ENCODE peak calls at places on chromosomes 3 and 15, in five cellular contexts. G is testis, E is fibroblast of lung, A is OCI-LY7, Z is Peyer's patch. Q is an unnamed sample.

GRCh38 chr15:52856286-52856685 is 66.2 kb upstream of the ONECUT1 start:
- DNase-seq in G (no peak), E (no peak), A (no peak), Z (no peak), Q (no peak)

GRCh38 chr3:182485306-182485705 is 308.0 kb upstream of the ATP11B start:
- DNase-seq in G (no peak), E (no peak), A (no peak), Z (no peak), Q (no peak)

GRCh38 chr3:42220436-42220835 is 45.5 kb downstream of the CCK start:
- DNase-seq in G (no peak), E (no peak), A (no peak), Z (no peak), Q (no peak)

GRCh38 chr15:25287823-25288222 is 151.0 kb downstream of the UBE3A start:
- DNase-seq in G (no peak), E (no peak), A (no peak), Z (no peak), Q (no peak)

GRCh38 chr15:80031841-80032240 is 27.6 kb upstream of the ZFAND6 start:
- DNase-seq in G (no peak), E (no peak), A (no peak), Z (no peak), Q (no peak)

GRCh38 chr3:111715911-111716523 is 120.9 kb upstream of the ZBED2 start:
- DNase-seq in G (peak), E (peak), A (peak), Z (no peak), Q (peak)

GRCh38 chr3:43286886-43287301 is 554 bp downstream of the SNRK start:
- DNase-seq in G (no peak), E (peak), A (no peak), Z (peak), Q (no peak)

GRCh38 chr15:92506506-92506905 is 112.8 kb downstream of the ST8SIA2 start:
- DNase-seq in G (no peak), E (no peak), A (no peak), Z (no peak), Q (no peak)

GRCh38 chr3:123188058-123188457 is 13.7 kb upstream of the SEC22A start:
- DNase-seq in G (no peak), E (no peak), A (no peak), Z (no peak), Q (no peak)

GRCh38 chr15:70605606-70606410 is 157.6 kb downstream of the UACA start:
- DNase-seq in G (peak), E (peak), A (no peak), Z (no peak), Q (peak)

GRCh38 chr3:127482216-127483004 is 108.1 kb downstream of the TPRA1 start:
- DNase-seq in G (peak), E (peak), A (no peak), Z (no peak), Q (no peak)

GRCh38 chr3:171772427-171773056 is 37.7 kb downstream of the PLD1 start:
- DNase-seq in G (peak), E (peak), A (peak), Z (no peak), Q (peak)

GRCh38 chr15:67193223-67194009 is 61.0 kb downstream of the AAGAB start:
- DNase-seq in G (no peak), E (no peak), A (no peak), Z (no peak), Q (no peak)

GRCh38 chr3:33956211-33956610 is 157.8 kb downstream of the PDCD6IP start:
- DNase-seq in G (no peak), E (no peak), A (no peak), Z (no peak), Q (no peak)

GRCh38 chr3:132399054-132399929 is 18.0 kb upstream of the DNAJC13 start:
- DNase-seq in G (peak), E (peak), A (peak), Z (no peak), Q (peak)

GRCh38 chr3:14508966-14509795 is 31.0 kb downstream of the GRIP2 start:
- DNase-seq in G (peak), E (peak), A (peak), Z (peak), Q (peak)

GRCh38 chr3:103218146-103218545 is 783.3 kb downstream of the ZPLD1 start:
- DNase-seq in G (no peak), E (peak), A (no peak), Z (no peak), Q (no peak)

GRCh38 chr3:184040010-184040409 is 8.5 kb downstream of the HTR3D start:
- DNase-seq in G (peak), E (no peak), A (no peak), Z (no peak), Q (no peak)

GRCh38 chr3:76083992-76084391 is 298.6 kb upstream of the ZNF717 start:
- DNase-seq in G (no peak), E (peak), A (no peak), Z (no peak), Q (no peak)

GRCh38 chr15:72354496-72354895 is 21.3 kb downstream of the HEXA start:
- DNase-seq in G (no peak), E (no peak), A (no peak), Z (no peak), Q (no peak)

GRCh38 chr3:65741540-65741939 is 297.2 kb downstream of the MAGI1 start:
- DNase-seq in G (no peak), E (no peak), A (no peak), Z (no peak), Q (no peak)

GRCh38 chr3:141426404-141427034 is 58.2 kb downstream of the ZBTB38 start:
- DNase-seq in G (peak), E (peak), A (no peak), Z (peak), Q (peak)

GRCh38 chr3:195124378-195124985 is 146.5 kb downstream of the XXYLT1 start:
- DNase-seq in G (no peak), E (no peak), A (no peak), Z (no peak), Q (no peak)

GRCh38 chr3:44072601-44073540 is 168.8 kb upstream of the TOPAZ1 start:
- DNase-seq in G (no peak), E (no peak), A (no peak), Z (no peak), Q (no peak)

GRCh38 chr15:55362641-55363040 is 43.6 kb downstream of the PIGB start:
- DNase-seq in G (no peak), E (no peak), A (no peak), Z (no peak), Q (no peak)

GRCh38 chr3:85589145-85589544 is 630.4 kb downstream of the CADM2 start:
- DNase-seq in G (no peak), E (peak), A (no peak), Z (no peak), Q (no peak)

GRCh38 chr3:195811756-195812155 is at the start of gene MUC4:
- DNase-seq in G (no peak), E (no peak), A (no peak), Z (peak), Q (no peak)

DNA sequence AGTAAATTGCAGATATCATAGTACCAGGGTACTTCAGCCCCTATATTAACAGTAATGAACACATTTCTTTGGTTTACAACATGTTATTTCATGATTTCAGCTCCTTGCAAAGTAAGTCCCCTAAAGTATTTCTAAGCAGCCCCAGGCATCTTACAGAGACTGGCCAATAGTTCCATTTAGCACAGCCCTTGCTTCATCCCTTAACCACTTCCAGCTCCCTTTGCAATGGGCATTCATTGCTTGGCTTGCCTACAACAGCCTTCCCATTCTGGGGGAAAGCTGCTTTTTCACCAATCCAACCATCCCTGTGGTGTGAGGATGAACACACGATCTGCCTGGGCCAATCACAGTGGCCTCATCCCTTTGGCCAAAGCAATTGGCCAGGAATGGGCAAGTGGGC is 67.2 kb upstream of the XCR1 start:
- DNase-seq in G (no peak), E (no peak), A (no peak), Z (no peak), Q (no peak)
- TF ChIP-seq CTCF in G (no peak), E (no peak), A (no peak), Z (no peak), Q (no peak)

GRCh38 chr3:73625124-73625665 is 454 bp upstream of the PDZRN3 start:
- DNase-seq in G (peak), E (peak), A (no peak), Z (no peak), Q (no peak)

GRCh38 chr3:73622135-73622534 is 2.6 kb downstream of the PDZRN3 start:
- DNase-seq in G (no peak), E (no peak), A (no peak), Z (peak), Q (no peak)

GRCh38 chr3:73623316-73623715 is 1.4 kb downstream of the PDZRN3 start:
- DNase-seq in G (peak), E (no peak), A (no peak), Z (no peak), Q (no peak)

GRCh38 chr3:73624363-73625123 is at the start of gene PDZRN3:
- DNase-seq in G (peak), E (peak), A (no peak), Z (peak), Q (peak)

DNA sequence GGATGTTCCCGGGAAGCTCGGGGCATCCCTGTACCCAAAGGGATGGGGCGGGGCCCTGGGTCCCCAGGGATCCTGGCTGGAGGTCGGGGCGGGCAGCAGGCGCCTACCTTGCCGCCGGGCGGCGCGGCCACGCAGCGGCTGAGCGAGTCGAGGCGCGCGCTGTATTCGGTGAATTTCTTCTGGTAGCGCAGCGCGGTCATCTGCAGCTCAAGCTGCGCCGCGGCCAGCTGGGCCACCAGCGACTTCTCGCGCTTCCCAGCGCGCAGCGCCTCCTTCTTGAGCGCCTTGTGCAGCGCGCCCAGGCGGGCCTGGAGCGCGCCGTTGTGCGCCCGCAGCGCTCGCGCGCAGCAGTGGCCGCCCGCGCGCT is 762 bp downstream of the PDZRN3 start:
- DNase-seq in G (peak), E (peak), A (no peak), Z (peak), Q (no peak)
- TF ChIP-seq CTCF in G (no peak), E (peak), A (no peak), Z (peak), Q (no peak)

DNA sequence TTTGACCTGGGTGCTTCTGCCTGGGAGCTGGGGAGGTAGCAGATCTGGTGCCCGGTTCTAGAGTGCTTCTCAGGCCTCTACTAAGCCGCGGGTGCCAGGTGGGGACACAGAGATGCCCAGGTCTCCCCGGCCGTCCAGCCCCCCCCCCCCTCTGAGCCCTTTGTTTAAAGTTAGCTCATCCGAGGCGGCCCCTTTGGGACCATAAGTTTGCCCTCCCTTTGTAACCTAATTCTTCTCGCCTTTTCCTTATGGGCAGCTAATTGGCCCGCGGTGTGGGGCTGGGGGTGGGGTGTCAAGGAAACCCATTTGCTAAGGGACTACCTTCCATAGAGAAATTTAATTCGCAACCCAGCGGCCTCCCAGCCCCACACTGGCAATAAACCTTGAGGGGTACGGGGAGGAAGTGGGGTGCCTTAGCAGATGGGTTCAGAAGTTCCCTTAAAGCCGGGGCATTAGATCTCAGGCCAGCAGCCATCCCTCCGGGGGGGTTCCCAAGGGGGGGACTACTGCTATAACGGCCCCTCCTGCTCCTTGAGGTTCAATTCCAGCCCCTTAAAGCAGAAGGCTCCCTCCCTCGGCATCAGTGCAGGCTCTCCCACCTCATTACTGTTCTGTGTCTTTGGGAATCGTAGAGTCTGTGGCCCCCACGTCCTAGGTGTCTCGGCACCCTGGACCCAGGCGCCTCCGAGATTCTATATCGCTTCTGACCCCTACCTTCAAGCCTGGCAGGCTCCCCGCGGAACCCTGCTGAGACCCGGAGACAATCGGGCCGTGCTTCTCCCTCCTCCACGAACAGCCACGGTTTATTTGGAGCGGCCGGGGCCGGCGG is 1.7 kb downstream of the GATA2 start:
- DNase-seq in G (no peak), E (peak), A (no peak), Z (peak), Q (no peak)
- TF ChIP-seq CTCF in G (no peak), E (no peak), A (no peak), Z (no peak), Q (no peak)

GRCh38 chr3:167872941-167873340 is 137.4 kb downstream of the SERPINI1 start:
- DNase-seq in G (no peak), E (no peak), A (peak), Z (no peak), Q (no peak)
- TF ChIP-seq CTCF in G (no peak), E (peak), A (peak), Z (no peak), Q (no peak)

DNA sequence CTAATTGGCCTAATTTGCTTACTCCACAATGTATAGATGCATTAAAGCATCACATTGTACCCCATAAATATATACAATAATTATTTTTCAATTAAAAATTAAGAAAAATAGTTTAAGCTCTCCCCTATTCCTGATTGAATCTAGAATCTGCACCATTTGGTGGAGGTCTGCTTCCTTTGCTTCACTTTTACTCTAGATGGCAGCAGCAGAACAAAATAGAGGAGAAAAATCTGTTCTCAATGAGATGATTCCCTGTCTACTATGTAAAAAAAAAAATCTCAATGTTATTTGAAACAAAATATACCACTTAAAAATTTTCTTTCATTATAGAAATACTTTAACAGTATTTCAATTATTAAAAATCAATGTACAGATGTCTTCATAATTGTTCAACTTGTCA is 109.6 kb upstream of the FXR1 start:
- DNase-seq in G (no peak), E (peak), A (peak), Z (no peak), Q (no peak)
- TF ChIP-seq CTCF in G (no peak), E (peak), A (peak), Z (peak), Q (no peak)

GRCh38 chr15:74257623-74258022 is 21.5 kb downstream of the CCDC33 start:
- DNase-seq in G (no peak), E (no peak), A (no peak), Z (no peak), Q (no peak)
- TF ChIP-seq CTCF in G (no peak), E (no peak), A (no peak), Z (no peak), Q (no peak)

DNA sequence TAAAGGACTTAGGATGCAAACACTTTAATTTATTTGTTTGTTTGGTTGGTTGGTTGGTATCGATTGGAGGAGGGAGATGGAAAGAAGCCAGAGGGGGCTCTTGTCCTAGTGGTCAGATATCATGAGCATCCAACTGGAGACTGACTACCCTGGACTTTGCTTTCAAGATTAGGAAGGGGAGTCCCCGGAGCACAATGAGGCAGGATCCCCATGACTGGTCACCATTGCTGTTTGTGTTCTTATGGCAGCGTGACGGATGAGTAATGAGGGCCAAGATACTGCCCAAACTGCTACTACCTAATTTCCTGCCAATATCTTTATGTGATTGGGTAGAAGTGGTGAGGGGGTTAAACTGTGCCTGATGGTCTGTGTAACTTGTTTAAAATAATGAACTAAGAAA is 354.6 kb upstream of the ROPN1 start:
- DNase-seq in G (no peak), E (no peak), A (no peak), Z (no peak), Q (no peak)
- TF ChIP-seq CTCF in G (no peak), E (no peak), A (no peak), Z (no peak), Q (no peak)

GRCh38 chr15:48084759-48085420 is 35.9 kb upstream of the SLC24A5 start:
- DNase-seq in G (peak), E (peak), A (peak), Z (no peak), Q (peak)
- TF ChIP-seq CTCF in G (no peak), E (peak), A (peak), Z (peak), Q (peak)

DNA sequence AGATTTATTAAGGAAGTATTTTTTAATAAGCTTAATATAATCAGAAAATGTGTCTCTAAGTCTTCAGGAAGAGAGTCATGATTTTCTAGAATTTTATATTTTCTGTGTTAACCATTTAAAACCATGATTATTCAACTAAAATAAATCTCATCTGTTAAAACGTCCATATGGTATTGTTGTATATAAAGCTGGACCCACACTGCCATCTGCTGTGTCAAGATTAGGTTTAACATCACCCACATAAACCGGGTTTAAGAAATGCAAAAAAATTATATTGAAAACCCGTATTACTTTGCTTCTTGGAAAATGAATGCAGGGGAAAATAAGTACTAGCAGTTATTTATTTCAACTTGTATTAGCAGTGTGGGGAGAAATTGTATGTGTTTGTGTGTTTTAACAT is 9.5 kb upstream of the CCDC66 start:
- DNase-seq in G (no peak), E (no peak), A (peak), Z (no peak), Q (no peak)
- TF ChIP-seq CTCF in G (no peak), E (peak), A (peak), Z (no peak), Q (no peak)

GRCh38 chr3:148372476-148372875 is 325.2 kb upstream of the AGTR1 start:
- DNase-seq in G (no peak), E (peak), A (no peak), Z (no peak), Q (no peak)

GRCh38 chr3:148366743-148367410 is 330.8 kb upstream of the AGTR1 start:
- DNase-seq in G (no peak), E (no peak), A (no peak), Z (no peak), Q (no peak)
- TF ChIP-seq CTCF in G (no peak), E (peak), A (peak), Z (no peak), Q (no peak)

Q was measured in thyroid gland.